ENCODE peak calls at places on chromosomes 13 and 19, in eight cellular contexts. One of them, this sample, is unnamed.

GRCh38 chr13:83325454-83325853 is 556.8 kb downstream of the SLITRK1 start:
- DNase-seq in psoas muscle: no peak
- DNase-seq in kidney epithelial cell: no peak
- DNase-seq in sigmoid colon: no peak
- DNase-seq in Calu3: no peak
- DNase-seq in HEK293T: no peak
- DNase-seq in BE2C: no peak
- DNase-seq in right lobe of liver: no peak
- DNase-seq in this sample: no peak

GRCh38 chr13:79917628-79918027 is 423.3 kb downstream of the SPRY2 start:
- DNase-seq in psoas muscle: no peak
- DNase-seq in kidney epithelial cell: no peak
- DNase-seq in sigmoid colon: no peak
- DNase-seq in Calu3: no peak
- DNase-seq in HEK293T: no peak
- DNase-seq in BE2C: no peak
- DNase-seq in right lobe of liver: no peak
- DNase-seq in this sample: no peak

GRCh38 chr13:72185756-72186155 is 318.8 kb upstream of the DACH1 start:
- DNase-seq in psoas muscle: no peak
- DNase-seq in kidney epithelial cell: no peak
- DNase-seq in sigmoid colon: no peak
- DNase-seq in Calu3: no peak
- DNase-seq in HEK293T: no peak
- DNase-seq in BE2C: no peak
- DNase-seq in right lobe of liver: no peak
- DNase-seq in this sample: no peak

GRCh38 chr13:110869805-110870706 is 44.8 kb downstream of the ANKRD10 start:
- DNase-seq in psoas muscle: peak; percentile 93
- DNase-seq in kidney epithelial cell: peak; percentile 100
- DNase-seq in sigmoid colon: peak; percentile 96
- DNase-seq in Calu3: peak; percentile 83
- DNase-seq in HEK293T: peak; percentile 30
- DNase-seq in BE2C: peak; percentile 47
- DNase-seq in right lobe of liver: no peak
- DNase-seq in this sample: peak; percentile 89

GRCh38 chr13:72346716-72347115 is 380.7 kb downstream of the MZT1 start:
- DNase-seq in psoas muscle: no peak
- DNase-seq in kidney epithelial cell: no peak
- DNase-seq in sigmoid colon: no peak
- DNase-seq in Calu3: no peak
- DNase-seq in HEK293T: no peak
- DNase-seq in BE2C: no peak
- DNase-seq in right lobe of liver: no peak
- DNase-seq in this sample: no peak

GRCh38 chr13:33524086-33524485 is 238.5 kb upstream of the STARD13 start:
- DNase-seq in psoas muscle: no peak
- DNase-seq in kidney epithelial cell: no peak
- DNase-seq in sigmoid colon: no peak
- DNase-seq in Calu3: no peak
- DNase-seq in HEK293T: no peak
- DNase-seq in BE2C: no peak
- DNase-seq in right lobe of liver: no peak
- DNase-seq in this sample: no peak

GRCh38 chr13:113455384-113455783 is 2.1 kb upstream of the ADPRHL1 start:
- DNase-seq in psoas muscle: no peak
- DNase-seq in kidney epithelial cell: no peak
- DNase-seq in sigmoid colon: no peak
- DNase-seq in Calu3: no peak
- DNase-seq in HEK293T: no peak
- DNase-seq in BE2C: no peak
- DNase-seq in right lobe of liver: peak; percentile 36
- DNase-seq in this sample: no peak

GRCh38 chr19:1027953-1028902 is 1.8 kb downstream of the CNN2 start:
- DNase-seq in psoas muscle: peak; percentile 71
- DNase-seq in kidney epithelial cell: peak; percentile 66
- DNase-seq in sigmoid colon: peak; percentile 88
- DNase-seq in Calu3: peak; percentile 59
- DNase-seq in HEK293T: no peak
- DNase-seq in BE2C: peak; percentile 55
- DNase-seq in right lobe of liver: no peak
- DNase-seq in this sample: peak; percentile 89

GRCh38 chr13:102183509-102184182 is 218.2 kb downstream of the FGF14 start:
- DNase-seq in psoas muscle: no peak
- DNase-seq in kidney epithelial cell: no peak
- DNase-seq in sigmoid colon: no peak
- DNase-seq in Calu3: no peak
- DNase-seq in HEK293T: no peak
- DNase-seq in BE2C: no peak
- DNase-seq in right lobe of liver: peak; percentile 73
- DNase-seq in this sample: no peak

GRCh38 chr19:40805258-40805868 is 6.4 kb downstream of the EGLN2 start:
- DNase-seq in psoas muscle: no peak
- DNase-seq in kidney epithelial cell: no peak
- DNase-seq in sigmoid colon: no peak
- DNase-seq in Calu3: no peak
- DNase-seq in HEK293T: no peak
- DNase-seq in BE2C: no peak
- DNase-seq in right lobe of liver: peak; percentile 73
- DNase-seq in this sample: no peak

GRCh38 chr19:2330632-2331284 is 2.3 kb downstream of the SPPL2B start:
- DNase-seq in psoas muscle: peak; percentile 56
- DNase-seq in kidney epithelial cell: no peak
- DNase-seq in sigmoid colon: no peak
- DNase-seq in Calu3: peak; percentile 33
- DNase-seq in HEK293T: no peak
- DNase-seq in BE2C: no peak
- DNase-seq in right lobe of liver: peak; percentile 69
- DNase-seq in this sample: peak; percentile 78

GRCh38 chr19:7871530-7872305 is 2.5 kb downstream of the PRR36 start:
- DNase-seq in psoas muscle: peak; percentile 80
- DNase-seq in kidney epithelial cell: peak; percentile 52
- DNase-seq in sigmoid colon: peak; percentile 86
- DNase-seq in Calu3: peak; percentile 68
- DNase-seq in HEK293T: peak; percentile 79
- DNase-seq in BE2C: peak; percentile 98
- DNase-seq in right lobe of liver: peak; percentile 74
- DNase-seq in this sample: peak; percentile 98

GRCh38 chr19:47541507-47541906 is 26.6 kb upstream of the NAPA start:
- DNase-seq in psoas muscle: no peak
- DNase-seq in kidney epithelial cell: peak; percentile 14
- DNase-seq in sigmoid colon: no peak
- DNase-seq in Calu3: no peak
- DNase-seq in HEK293T: no peak
- DNase-seq in BE2C: no peak
- DNase-seq in right lobe of liver: no peak
- DNase-seq in this sample: no peak

GRCh38 chr13:75222031-75222430 is 259.9 kb downstream of the TBC1D4 start:
- DNase-seq in psoas muscle: no peak
- DNase-seq in kidney epithelial cell: no peak
- DNase-seq in sigmoid colon: no peak
- DNase-seq in Calu3: no peak
- DNase-seq in HEK293T: no peak
- DNase-seq in BE2C: no peak
- DNase-seq in right lobe of liver: no peak
- DNase-seq in this sample: no peak

GRCh38 chr13:102033316-102033715 is 368.5 kb downstream of the FGF14 start:
- DNase-seq in psoas muscle: no peak
- DNase-seq in kidney epithelial cell: no peak
- DNase-seq in sigmoid colon: no peak
- DNase-seq in Calu3: no peak
- DNase-seq in HEK293T: no peak
- DNase-seq in BE2C: no peak
- DNase-seq in right lobe of liver: no peak
- DNase-seq in this sample: no peak

GRCh38 chr13:112850273-112850672 is 118.7 kb upstream of the MCF2L start:
- DNase-seq in psoas muscle: no peak
- DNase-seq in kidney epithelial cell: no peak
- DNase-seq in sigmoid colon: peak; percentile 28
- DNase-seq in Calu3: no peak
- DNase-seq in HEK293T: no peak
- DNase-seq in BE2C: no peak
- DNase-seq in right lobe of liver: no peak
- DNase-seq in this sample: no peak

GRCh38 chr19:44757057-44757734 is 8.7 kb downstream of the BCL3 start:
- DNase-seq in psoas muscle: peak; percentile 80
- DNase-seq in kidney epithelial cell: no peak
- DNase-seq in sigmoid colon: peak; percentile 94
- DNase-seq in Calu3: no peak
- DNase-seq in HEK293T: no peak
- DNase-seq in BE2C: peak; percentile 83
- DNase-seq in right lobe of liver: no peak
- DNase-seq in this sample: peak; percentile 71

GRCh38 chr13:28716511-28716910 is 2.3 kb downstream of the SLC46A3 start:
- DNase-seq in psoas muscle: peak; percentile 35
- DNase-seq in kidney epithelial cell: peak; percentile 23
- DNase-seq in sigmoid colon: peak; percentile 85
- DNase-seq in Calu3: peak; percentile 12
- DNase-seq in HEK293T: no peak
- DNase-seq in BE2C: no peak
- DNase-seq in right lobe of liver: peak; percentile 54
- DNase-seq in this sample: peak; percentile 19

GRCh38 chr19:49579947-49580263 is 451 bp downstream of the NOSIP start:
- DNase-seq in psoas muscle: no peak
- DNase-seq in kidney epithelial cell: no peak
- DNase-seq in sigmoid colon: no peak
- DNase-seq in Calu3: no peak
- DNase-seq in HEK293T: no peak
- DNase-seq in BE2C: no peak
- DNase-seq in right lobe of liver: no peak
- DNase-seq in this sample: no peak

GRCh38 chr13:76723551-76724232 is 162.5 kb downstream of the KCTD12 start:
- DNase-seq in psoas muscle: peak; percentile 12
- DNase-seq in kidney epithelial cell: peak; percentile 37
- DNase-seq in sigmoid colon: no peak
- DNase-seq in Calu3: no peak
- DNase-seq in HEK293T: no peak
- DNase-seq in BE2C: no peak
- DNase-seq in right lobe of liver: no peak
- DNase-seq in this sample: no peak

GRCh38 chr13:38661276-38661675 is 25.6 kb upstream of the FREM2 start:
- DNase-seq in psoas muscle: no peak
- DNase-seq in kidney epithelial cell: no peak
- DNase-seq in sigmoid colon: no peak
- DNase-seq in Calu3: no peak
- DNase-seq in HEK293T: no peak
- DNase-seq in BE2C: no peak
- DNase-seq in right lobe of liver: no peak
- DNase-seq in this sample: no peak

GRCh38 chr19:8393871-8394250 is 3.7 kb downstream of the RAB11B start:
- DNase-seq in psoas muscle: no peak
- DNase-seq in kidney epithelial cell: no peak
- DNase-seq in sigmoid colon: no peak
- DNase-seq in Calu3: no peak
- DNase-seq in HEK293T: no peak
- DNase-seq in BE2C: no peak
- DNase-seq in right lobe of liver: no peak
- DNase-seq in this sample: no peak

GRCh38 chr19:3515891-3516422 is 9.8 kb downstream of the FZR1 start:
- DNase-seq in psoas muscle: no peak
- DNase-seq in kidney epithelial cell: no peak
- DNase-seq in sigmoid colon: no peak
- DNase-seq in Calu3: no peak
- DNase-seq in HEK293T: no peak
- DNase-seq in BE2C: no peak
- DNase-seq in right lobe of liver: peak; percentile 47
- DNase-seq in this sample: no peak

GRCh38 chr13:81051873-81052272 is 710.9 kb upstream of the SPRY2 start:
- DNase-seq in psoas muscle: no peak
- DNase-seq in kidney epithelial cell: no peak
- DNase-seq in sigmoid colon: no peak
- DNase-seq in Calu3: no peak
- DNase-seq in HEK293T: no peak
- DNase-seq in BE2C: peak; percentile 39
- DNase-seq in right lobe of liver: no peak
- DNase-seq in this sample: no peak

GRCh38 chr13:101520672-101521071 is 68.2 kb downstream of the ITGBL1 start:
- DNase-seq in psoas muscle: no peak
- DNase-seq in kidney epithelial cell: peak; percentile 37
- DNase-seq in sigmoid colon: no peak
- DNase-seq in Calu3: no peak
- DNase-seq in HEK293T: no peak
- DNase-seq in BE2C: no peak
- DNase-seq in right lobe of liver: no peak
- DNase-seq in this sample: no peak

GRCh38 chr19:10061717-10062310 is 24.3 kb upstream of the SHFL start:
- DNase-seq in psoas muscle: no peak
- DNase-seq in kidney epithelial cell: no peak
- DNase-seq in sigmoid colon: no peak
- DNase-seq in Calu3: no peak
- DNase-seq in HEK293T: peak; percentile 35
- DNase-seq in BE2C: no peak
- DNase-seq in right lobe of liver: no peak
- DNase-seq in this sample: no peak

GRCh38 chr19:38287604-38288003 is 16.4 kb upstream of the C19orf33 start:
- DNase-seq in psoas muscle: no peak
- DNase-seq in kidney epithelial cell: no peak
- DNase-seq in sigmoid colon: no peak
- DNase-seq in Calu3: no peak
- DNase-seq in HEK293T: no peak
- DNase-seq in BE2C: no peak
- DNase-seq in right lobe of liver: no peak
- DNase-seq in this sample: no peak